ENCODE peak calls at places on chromosomes 4 and X, in six cellular contexts. I, K, G, H, S and L are unnamed samples.

GRCh38 chr4:143531773-143532491 is 18.4 kb downstream of the SMARCA5 start:
- DNase-seq in S (no peak), G (no peak), H (no peak), I (peak; percentile 83), K (no peak), L (no peak)

GRCh38 chr4:189974056-189974455 is 33.4 kb downstream of the FRG1 start:
- DNase-seq in I (peak; percentile 3), G (no peak), K (no peak), S (peak; percentile 35), H (peak; percentile 38), L (peak; percentile 46)

GRCh38 chrX:34656467-34656841 is 631 bp downstream of the TMEM47 start:
- DNase-seq in K (peak; percentile 11), I (peak; percentile 7), S (no peak), H (no peak), G (no peak), L (no peak)

GRCh38 chrX:9690046-9690445 is 75.6 kb downstream of the GPR143 start:
- DNase-seq in I (no peak), H (no peak), S (no peak), K (no peak), G (no peak), L (no peak)

GRCh38 chr4:105605493-105605892 is 53.1 kb downstream of the ARHGEF38 start:
- DNase-seq in K (no peak), I (no peak), S (no peak), H (no peak), G (no peak), L (no peak)

GRCh38 chrX:13208281-13208935 is 111.4 kb downstream of the ATXN3L start:
- DNase-seq in G (no peak), I (no peak), H (no peak), S (no peak), K (no peak), L (no peak)

GRCh38 chrX:63686878-63687714 is 97.9 kb downstream of the ARHGEF9 start:
- DNase-seq in S (peak; percentile 26), H (peak; percentile 3), I (peak; percentile 38), G (peak; percentile 43), K (peak; percentile 13), L (peak; percentile 41)

GRCh38 chr4:48388504-48389154 is 47.3 kb downstream of the SLAIN2 start:
- DNase-seq in I (no peak), S (no peak), G (no peak), K (no peak), H (no peak), L (no peak)

GRCh38 chr4:39636786-39637185 is 1.9 kb downstream of the SMIM14 start:
- DNase-seq in S (no peak), I (no peak), G (no peak), K (no peak), H (no peak), L (peak; percentile 41)

GRCh38 chr4:4864940-4865704 is 5.7 kb downstream of the MSX1 start:
- DNase-seq in G (peak; percentile 64), I (no peak), S (no peak), H (no peak), K (peak; percentile 47), L (no peak)

GRCh38 chr4:155572106-155572703 is 94.4 kb upstream of the GUCY1A1 start:
- DNase-seq in I (no peak), S (no peak), G (no peak), H (no peak), K (no peak), L (no peak)

GRCh38 chr4:155573126-155573525 is 93.5 kb upstream of the GUCY1A1 start:
- DNase-seq in H (no peak), I (no peak), G (no peak), K (no peak), S (no peak), L (no peak)

GRCh38 chr4:155570661-155571060 is 96.0 kb upstream of the GUCY1A1 start:
- DNase-seq in H (no peak), K (no peak), I (no peak), S (no peak), G (no peak), L (no peak)

GRCh38 chr4:155569960-155570515 is 96.6 kb upstream of the GUCY1A1 start:
- DNase-seq in H (no peak), I (peak; percentile 18), K (no peak), S (no peak), G (no peak), L (no peak)

DNA sequence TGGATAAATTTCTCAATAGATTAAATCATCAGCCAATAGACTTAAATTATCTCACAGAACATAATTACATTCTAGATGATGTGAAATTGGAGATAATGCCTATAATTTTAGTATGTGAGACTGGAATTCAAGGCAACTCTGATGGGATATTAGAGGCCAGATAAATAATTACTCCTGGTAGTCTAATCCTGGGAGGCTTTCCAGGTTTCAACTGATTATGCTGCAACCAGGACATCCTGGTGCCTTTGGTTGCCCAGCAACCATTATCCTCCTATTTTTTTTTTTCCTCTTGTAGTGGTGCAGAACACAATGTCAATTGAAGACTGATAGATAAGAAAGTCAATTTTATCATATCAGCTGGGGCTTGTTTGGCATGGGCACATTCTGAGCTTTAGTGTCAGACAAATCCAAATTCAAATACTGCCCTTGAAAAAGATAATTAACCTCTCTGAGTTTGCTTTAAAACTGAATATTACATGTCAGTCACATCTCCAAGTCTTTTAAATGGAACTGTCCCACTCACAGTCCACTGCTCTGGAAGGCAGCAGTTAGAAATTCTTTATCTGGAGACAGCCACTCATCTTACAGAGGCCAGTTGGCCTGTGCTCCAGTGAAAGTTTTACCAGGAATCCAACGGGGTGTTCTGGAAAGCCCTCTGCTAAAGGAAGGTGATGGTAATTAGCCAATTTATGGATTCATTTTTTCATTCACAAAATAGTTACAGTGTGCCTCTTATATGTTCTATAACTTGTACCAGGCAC is 95.3 kb upstream of the GUCY1A1 start:
- DNase-seq in G (no peak), H (no peak), S (no peak), I (peak; percentile 54), K (no peak), L (no peak)
- TF ChIP-seq MAX in G (no peak), H (no peak), S (no peak), I (no peak), K (no peak), L (no peak)

GRCh38 chr4:109408711-109409110 is 24.9 kb upstream of the SEC24B start:
- DNase-seq in S (no peak), K (no peak), H (no peak), G (no peak), I (no peak), L (no peak)

GRCh38 chr4:109411964-109412363 is 21.7 kb upstream of the SEC24B start:
- DNase-seq in G (no peak), H (no peak), K (no peak), S (no peak), I (peak; percentile 32), L (no peak)

GRCh38 chr4:109410226-109410625 is 23.4 kb upstream of the SEC24B start:
- DNase-seq in K (no peak), H (no peak), I (no peak), G (no peak), S (no peak), L (no peak)

GRCh38 chr4:109410776-109411175 is 22.8 kb upstream of the SEC24B start:
- DNase-seq in K (no peak), S (no peak), H (peak; percentile 19), G (no peak), I (no peak), L (no peak)

GRCh38 chr4:109406337-109406931 is 27.2 kb upstream of the SEC24B start:
- DNase-seq in I (peak; percentile 75), S (peak; percentile 67), K (no peak), H (peak; percentile 59), G (no peak), L (peak; percentile 63)
- TF ChIP-seq MAX in I (no peak), S (no peak), K (no peak), H (no peak), G (no peak), L (no peak)

DNA sequence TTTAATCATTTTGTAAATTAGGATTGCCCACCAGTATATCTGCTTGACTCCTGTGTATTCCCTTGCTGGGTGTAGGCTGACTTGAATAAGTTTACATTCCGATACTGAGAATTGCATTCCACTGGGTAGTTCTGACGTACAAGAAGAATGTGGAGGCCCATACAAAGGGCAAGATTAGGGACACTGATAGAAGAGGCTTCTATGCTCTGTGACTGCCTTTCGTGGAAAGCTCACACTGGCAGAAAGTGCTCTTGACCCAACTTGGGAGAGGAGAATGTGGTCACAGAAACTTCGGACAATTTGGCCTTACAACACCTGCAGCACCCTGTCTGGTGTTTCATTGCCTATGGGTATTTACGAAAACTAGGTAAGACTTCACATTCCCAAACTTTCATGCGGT is 126.3 kb downstream of the RAPGEF2 start:
- DNase-seq in I (peak; percentile 51), H (no peak), G (no peak), K (no peak), S (no peak), L (no peak)
- TF ChIP-seq MAX in I (no peak), H (no peak), G (no peak), K (no peak), S (no peak), L (no peak)

GRCh38 chrX:38856670-38857069 is 55.4 kb downstream of the MID1IP1 start:
- DNase-seq in I (no peak), K (no peak), H (no peak), S (no peak), G (no peak), L (no peak)

GRCh38 chrX:38859602-38860001 is 58.3 kb downstream of the MID1IP1 start:
- DNase-seq in K (no peak), G (no peak), S (no peak), I (no peak), H (no peak), L (no peak)

GRCh38 chrX:38860106-38861013 is 59.1 kb downstream of the MID1IP1 start:
- DNase-seq in S (no peak), I (no peak), G (no peak), H (no peak), K (no peak), L (no peak)

GRCh38 chrX:38854305-38854704 is 53.0 kb downstream of the MID1IP1 start:
- DNase-seq in G (no peak), I (no peak), S (no peak), H (no peak), K (no peak), L (no peak)

GRCh38 chrX:38857736-38858432 is 56.6 kb downstream of the MID1IP1 start:
- DNase-seq in K (no peak), I (no peak), G (no peak), H (no peak), S (no peak), L (no peak)
- TF ChIP-seq MAX in K (no peak), I (no peak), G (no peak), H (no peak), S (no peak), L (no peak)

GRCh38 chrX:140775211-140775610 is 65.7 kb downstream of the LINC00632 start:
- DNase-seq in S (no peak), H (no peak), K (no peak), G (no peak), I (no peak), L (no peak)

GRCh38 chrX:140776320-140776719 is 66.8 kb downstream of the LINC00632 start:
- DNase-seq in G (no peak), H (no peak), S (no peak), I (no peak), K (no peak), L (no peak)
- TF ChIP-seq MAX in G (no peak), H (no peak), S (no peak), I (no peak), K (no peak), L (no peak)

DNA sequence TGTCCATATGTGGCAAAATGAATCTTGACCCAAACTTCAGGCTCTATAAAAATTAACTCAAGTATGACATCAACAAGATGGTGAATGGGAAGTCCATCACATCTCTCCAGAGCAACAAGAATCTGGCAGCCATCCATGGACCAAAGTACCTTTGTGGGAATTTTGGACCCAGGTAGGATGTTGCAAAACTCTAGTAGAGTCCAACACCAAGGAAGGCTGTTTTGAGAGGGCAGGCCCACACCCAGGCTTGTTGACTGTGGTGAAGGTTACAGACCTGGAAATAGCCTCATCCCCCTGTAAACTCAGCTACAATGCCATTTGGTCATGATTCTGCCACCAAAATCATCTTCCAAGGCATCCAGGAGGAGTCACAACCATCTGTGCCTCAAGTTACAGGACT is 12.9 kb downstream of the DGAT2L6 start:
- DNase-seq in K (no peak), I (no peak), H (no peak), S (no peak), G (no peak), L (no peak)
- TF ChIP-seq MAX in K (no peak), I (no peak), H (no peak), S (no peak), G (no peak), L (no peak)